ENCODE peak calls at places on chromosomes 11 and 22, in four cellular contexts. I, N, P and D are unnamed samples.

GRCh38 chr11:313787-314547 is at the start of gene IFITM1:
- DNase-seq in P (no peak), N (peak; percentile 62), I (no peak), D (no peak)

GRCh38 chr11:9003573-9004309 is at the start of gene NRIP3:
- DNase-seq in I (peak; percentile 41), P (no peak), N (peak; percentile 81), D (peak; percentile 67)

GRCh38 chr11:74297484-74297883 is 14.0 kb downstream of the P4HA3 start:
- DNase-seq in I (no peak), N (no peak), P (no peak), D (no peak)

GRCh38 chr11:28793282-28793738 is 685.1 kb downstream of the METTL15 start:
- DNase-seq in N (no peak), I (no peak), P (no peak), D (no peak)

GRCh38 chr22:47093720-47094119 is 331.3 kb downstream of the TBC1D22A start:
- DNase-seq in P (no peak), N (no peak), I (no peak), D (no peak)

GRCh38 chr11:133907216-133907615 is 49.6 kb downstream of the IGSF9B start:
- DNase-seq in P (no peak), I (no peak), N (no peak), D (no peak)

GRCh38 chr11:69049490-69049867 is 747 bp downstream of the TPCN2 start:
- DNase-seq in I (no peak), N (no peak), P (no peak), D (no peak)

GRCh38 chr11:79768343-79768742 is 327.5 kb upstream of the TENM4 start:
- DNase-seq in N (peak; percentile 44), I (no peak), P (no peak), D (no peak)

GRCh38 chr11:11899401-11899800 is 57.6 kb downstream of the USP47 start:
- DNase-seq in P (no peak), I (no peak), N (no peak), D (no peak)

GRCh38 chr11:9380773-9381172 is 3.7 kb upstream of the IPO7 start:
- DNase-seq in P (no peak), I (no peak), N (no peak), D (no peak)

GRCh38 chr11:30758012-30758411 is 171.9 kb upstream of the MPPED2 start:
- DNase-seq in P (no peak), I (no peak), N (no peak), D (no peak)

GRCh38 chr11:43517518-43517917 is 158.8 kb downstream of the TTC17 start:
- DNase-seq in P (peak; percentile 34), N (no peak), I (no peak), D (no peak)

GRCh38 chr11:127182586-127183203 is 182.1 kb upstream of the KIRREL3 start:
- DNase-seq in P (no peak), N (no peak), I (no peak), D (no peak)

GRCh38 chr22:45648320-45649070 is 23.1 kb upstream of the ATXN10 start:
- DNase-seq in N (no peak), I (no peak), P (no peak), D (no peak)

GRCh38 chr22:18096823-18097222 is 13.8 kb upstream of the TUBA8 start:
- DNase-seq in I (no peak), P (no peak), N (no peak), D (no peak)

GRCh38 chr11:46380340-46381045 is 976 bp upstream of the MDK start:
- DNase-seq in P (no peak), I (peak; percentile 43), N (peak; percentile 87), D (peak; percentile 74)

GRCh38 chr11:46383404-46383758 is 1.9 kb downstream of the MDK start:
- DNase-seq in I (no peak), P (no peak), N (no peak), D (no peak)

GRCh38 chr11:46382644-46383403 is 1.4 kb downstream of the MDK start:
- DNase-seq in N (no peak), I (no peak), P (no peak), D (no peak)

GRCh38 chr11:46381046-46381835 is at the start of gene MDK:
- DNase-seq in N (peak; percentile 39), P (no peak), I (no peak), D (no peak)

DNA sequence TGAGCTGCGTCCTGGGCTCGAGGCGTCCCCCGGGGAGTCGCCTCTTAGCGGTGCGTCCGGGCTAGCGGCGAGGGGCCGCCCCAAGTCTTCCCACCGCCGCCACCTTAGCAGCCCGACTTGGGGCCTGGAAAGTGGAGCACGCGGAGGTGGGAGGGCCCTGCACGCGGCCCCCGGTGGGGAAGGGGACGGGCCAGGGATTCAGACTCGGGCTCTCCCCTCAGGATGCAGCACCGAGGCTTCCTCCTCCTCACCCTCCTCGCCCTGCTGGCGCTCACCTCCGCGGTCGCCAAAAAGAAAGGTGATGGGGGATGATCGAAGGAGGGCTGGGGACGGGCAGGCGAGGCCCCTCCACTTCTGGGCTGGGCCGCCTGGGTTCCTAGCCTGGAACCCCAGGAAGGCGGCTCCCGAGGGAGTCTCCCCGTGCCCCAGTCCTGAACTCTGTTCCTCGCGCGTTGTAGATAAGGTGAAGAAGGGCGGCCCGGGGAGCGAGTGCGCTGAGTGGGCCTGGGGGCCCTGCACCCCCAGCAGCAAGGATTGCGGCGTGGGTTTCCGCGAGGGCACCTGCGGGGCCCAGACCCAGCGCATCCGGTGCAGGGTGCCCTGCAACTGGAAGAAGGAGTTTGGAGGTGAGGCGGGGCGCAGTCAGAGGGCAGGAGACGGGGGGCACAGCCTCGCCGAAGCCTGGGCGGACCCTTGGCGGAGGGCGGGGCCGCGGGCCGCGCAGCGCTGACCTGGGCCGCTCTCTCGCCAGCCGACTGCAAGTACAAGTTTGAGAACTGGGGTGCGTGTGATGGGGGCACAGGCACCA is 571 bp downstream of the MDK start:
- DNase-seq in N (no peak), P (no peak), I (no peak), D (no peak)
- H3K4me3 ChIP-seq in N (peak overlapping the region; percentile 81), P (peak overlapping the region; percentile 65), I (peak overlapping the region; percentile 59), D (peak overlapping the region; percentile 69)

GRCh38 chr11:119024430-119025098 is 6.0 kb downstream of the TRAPPC4 start:
- DNase-seq in I (no peak), N (no peak), P (no peak), D (no peak)
- H3K4me3 ChIP-seq in I (no peak overlapping the region), N (no peak overlapping the region), P (no peak overlapping the region), D (no peak overlapping the region)

GRCh38 chr11:125166347-125166841 is 1.8 kb downstream of the PKNOX2 start:
- DNase-seq in P (no peak), I (no peak), N (no peak), D (no peak)

GRCh38 chr11:125166903-125167291 is 2.3 kb downstream of the PKNOX2 start:
- DNase-seq in I (no peak), P (no peak), N (no peak), D (no peak)

GRCh38 chr11:125167292-125167953 is 2.9 kb downstream of the PKNOX2 start:
- DNase-seq in N (no peak), I (no peak), P (no peak), D (no peak)

GRCh38 chr11:125168875-125169537 is 4.5 kb downstream of the PKNOX2 start:
- DNase-seq in N (no peak), I (no peak), P (no peak), D (no peak)

DNA sequence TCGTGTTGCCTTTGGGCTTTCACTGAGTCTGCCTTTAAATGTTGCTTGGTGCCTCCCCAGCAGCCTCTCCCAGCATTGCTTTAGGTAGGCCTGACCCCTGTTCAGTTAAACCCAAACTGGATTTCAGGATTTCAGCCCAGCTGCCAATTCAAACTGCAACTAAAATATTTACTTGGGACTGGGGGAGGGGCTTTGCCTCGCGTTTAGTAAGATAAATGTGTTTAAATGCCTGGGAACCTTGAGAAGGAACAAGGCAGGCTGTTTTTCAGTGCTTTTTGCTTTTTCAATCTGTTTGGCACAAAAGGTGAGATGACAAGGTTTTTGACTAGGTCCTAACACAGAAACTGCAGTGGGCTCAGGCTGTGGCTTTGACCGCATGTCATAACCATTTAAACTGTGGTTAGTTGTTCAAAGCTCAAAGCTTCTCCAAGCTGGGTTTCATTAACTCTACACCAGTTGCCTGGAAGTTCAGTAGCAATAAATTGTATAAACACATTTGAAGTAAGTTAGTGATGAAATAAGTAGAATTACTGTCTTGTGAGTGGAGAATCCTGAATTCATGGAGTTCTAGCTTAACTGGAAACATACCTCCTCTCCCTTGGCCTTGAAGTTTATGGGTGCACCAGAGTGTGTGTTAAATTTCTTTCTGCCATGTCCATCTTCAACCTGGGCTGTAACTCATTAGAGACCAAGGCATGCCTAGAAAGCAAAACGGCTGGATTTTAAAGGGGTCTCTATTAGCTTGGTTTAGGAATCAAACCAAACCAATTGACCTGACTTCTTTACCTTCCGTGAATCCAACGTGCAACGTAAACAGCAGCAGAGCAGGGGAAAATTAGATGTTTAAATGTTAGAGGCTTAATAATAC is 3.6 kb downstream of the PKNOX2 start:
- DNase-seq in N (no peak), P (no peak), I (no peak), D (no peak)
- H3K4me3 ChIP-seq in N (no peak overlapping the region), P (no peak overlapping the region), I (no peak overlapping the region), D (no peak overlapping the region)

GRCh38 chr11:66104057-66104638 is 34.1 kb downstream of the PACS1 start:
- DNase-seq in I (no peak), N (no peak), P (no peak), D (no peak)

GRCh38 chr11:66101055-66101454 is 31.0 kb downstream of the PACS1 start:
- DNase-seq in N (no peak), P (no peak), I (no peak), D (no peak)

GRCh38 chr11:66100272-66101037 is 30.4 kb downstream of the PACS1 start:
- DNase-seq in N (peak; percentile 64), P (no peak), I (peak; percentile 28), D (peak; percentile 71)
- H3K4me3 ChIP-seq in N (peak overlapping the region; percentile 0), P (no peak overlapping the region), I (no peak overlapping the region), D (no peak overlapping the region)

DNA sequence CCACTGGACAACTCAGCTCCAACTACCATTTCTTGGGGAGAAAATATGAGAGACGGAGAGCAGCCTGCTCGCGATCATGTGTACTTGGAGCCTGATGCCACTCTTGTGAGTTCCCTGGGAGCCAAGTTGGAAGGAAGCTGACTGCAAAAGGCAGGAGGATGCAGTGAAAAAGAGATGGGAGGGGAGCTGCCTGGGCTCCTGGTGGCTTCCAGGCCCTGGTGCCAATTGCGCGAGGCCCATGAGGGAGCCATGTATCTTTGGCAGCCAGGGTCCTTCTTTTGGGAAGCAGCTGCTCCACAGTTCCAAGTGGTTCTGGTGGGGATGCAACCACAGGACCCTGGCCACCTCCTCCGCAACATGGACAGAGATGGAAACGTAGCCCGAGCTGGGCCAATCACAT is 11.1 kb downstream of the C11orf91 start:
- DNase-seq in N (no peak), P (no peak), I (no peak), D (no peak)
- H3K4me3 ChIP-seq in N (no peak overlapping the region), P (no peak overlapping the region), I (no peak overlapping the region), D (no peak overlapping the region)

DNA sequence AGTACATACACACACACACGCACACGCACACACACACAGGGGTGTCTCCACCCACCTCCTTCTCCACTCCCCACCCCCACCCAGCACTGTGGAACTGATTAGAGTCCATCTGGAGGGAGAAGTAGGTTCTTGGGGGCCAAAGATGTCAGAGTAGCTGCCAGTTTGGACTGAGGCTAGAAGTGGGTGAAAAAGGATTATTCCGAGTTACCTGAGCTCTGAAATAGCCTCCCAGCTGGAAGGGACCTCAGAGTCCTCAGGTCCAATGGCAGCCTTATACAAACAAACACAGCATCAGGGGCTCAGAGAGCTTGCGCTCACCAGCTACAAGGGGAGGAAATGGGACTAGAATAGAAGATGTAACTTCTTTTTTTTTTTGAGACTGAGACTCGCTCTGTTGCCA is 20.8 kb downstream of the IL10RA start:
- DNase-seq in I (no peak), P (no peak), N (no peak), D (peak; percentile 52)
- H3K4me3 ChIP-seq in I (no peak overlapping the region), P (no peak overlapping the region), N (no peak overlapping the region), D (no peak overlapping the region)

GRCh38 chr22:28019881-28020861 is 101.1 kb upstream of the PITPNB start:
- DNase-seq in N (peak; percentile 68), P (no peak), I (peak; percentile 69), D (peak; percentile 74)
- H3K4me3 ChIP-seq in N (no peak overlapping the region), P (no peak overlapping the region), I (no peak overlapping the region), D (no peak overlapping the region)